ENCODE peak calls at places on chromosomes 16 and 17, in five cellular contexts. Y is activated CD8-positive, alpha-beta T cell treated with anti-CD3 and anti-CD28 coated beads for 36 hours; G is NCI-H2081; E is MM.1S; H is activated CD4-positive, CD25-positive, alpha-beta regulatory T cell treated with anti-CD3 and anti-CD28 coated beads, Interleukin-2, amount 50 U/mL, for 16 hours. X is an unnamed sample.

GRCh38 chr17:58703887-58704286 is 11.5 kb downstream of the RAD51C start:
- DNase-seq in Y (no peak), G (no peak), E (no peak), H (no peak), X (no peak)

GRCh38 chr17:51397361-51398127 is 137.2 kb downstream of the UTP18 start:
- DNase-seq in Y (no peak), G (no peak), E (no peak), H (no peak), X (no peak)

GRCh38 chr16:67082100-67082499 is 27.6 kb upstream of the PHAF1 start:
- DNase-seq in Y (no peak), G (no peak), E (no peak), H (no peak), X (no peak)

GRCh38 chr17:413706-414440 is 61.3 kb upstream of the RPH3AL start:
- DNase-seq in Y (no peak), G (no peak), E (no peak), H (no peak), X (no peak)

GRCh38 chr17:34503804-34504203 is 75.6 kb upstream of the TMEM132E start:
- DNase-seq in Y (peak), G (no peak), E (peak), H (no peak), X (no peak)

GRCh38 chr16:2180962-2181923 is 15.2 kb downstream of the CASKIN1 start:
- DNase-seq in Y (no peak), G (no peak), E (no peak), H (no peak), X (no peak)

GRCh38 chr16:12425134-12425941 is 378.3 kb downstream of the CPPED1 start:
- DNase-seq in Y (no peak), G (no peak), E (no peak), H (no peak), X (no peak)

GRCh38 chr17:45977506-45977824 is 21.6 kb upstream of the STH start:
- DNase-seq in Y (no peak), G (no peak), E (no peak), H (no peak), X (no peak)

GRCh38 chr17:50575581-50576210 is 15.2 kb downstream of the CACNA1G start:
- DNase-seq in Y (peak), G (no peak), E (peak), H (no peak), X (no peak)

GRCh38 chr17:81392909-81393654 is 2.2 kb upstream of the BAHCC1 start:
- DNase-seq in Y (no peak), G (no peak), E (no peak), H (no peak), X (no peak)

GRCh38 chr17:67891481-67892119 is 66.3 kb downstream of the BPTF start:
- DNase-seq in Y (no peak), G (peak), E (no peak), H (no peak), X (no peak)